ENCODE peak calls at places on chromosomes 4 and X, in four cellular contexts. K is uterus, R is progenitor cell of endocrine pancreas, S is left ventricle myocardium inferior. Y is an unnamed sample.

GRCh38 chr4:8182294-8182693 is 16.8 kb upstream of the SH3TC1 start:
- DNase-seq in R (no peak), K (no peak), S (no peak), Y (no peak)

GRCh38 chrX:39479856-39480255 is 617.9 kb downstream of the BCOR start:
- DNase-seq in R (no peak), K (no peak), S (no peak), Y (no peak)

GRCh38 chrX:144709841-144710240 is 537.5 kb upstream of the SPANXN1 start:
- DNase-seq in S (no peak), K (no peak), R (no peak), Y (no peak)

GRCh38 chr4:121696641-121697461 is at the start of gene ANXA5:
- DNase-seq in S (peak), K (peak), R (peak), Y (peak)

GRCh38 chrX:21943460-21944135 is 3.1 kb downstream of the SMS start:
- DNase-seq in K (no peak), S (no peak), R (no peak), Y (no peak)

GRCh38 chr4:81152839-81153713 is 61.9 kb downstream of the PRKG2 start:
- DNase-seq in R (no peak), S (no peak), K (no peak), Y (no peak)

GRCh38 chr4:51885371-51885770 is 42.4 kb downstream of the DCUN1D4 start:
- DNase-seq in K (no peak), S (no peak), R (no peak), Y (no peak)

GRCh38 chr4:16449381-16449780 is 223.1 kb upstream of the TAPT1 start:
- DNase-seq in K (no peak), R (no peak), S (no peak), Y (no peak)

GRCh38 chr4:127425911-127426310 is 206.8 kb upstream of the INTU start:
- DNase-seq in K (peak), R (no peak), S (no peak), Y (no peak)

GRCh38 chrX:21398424-21398823 is 24.2 kb downstream of the CNKSR2 start:
- DNase-seq in R (no peak), S (no peak), K (no peak), Y (no peak)

GRCh38 chr4:16916719-16917337 is 18.4 kb upstream of the LDB2 start:
- DNase-seq in S (peak), R (peak), K (no peak), Y (peak)

GRCh38 chr4:7103031-7103598 is 35.3 kb upstream of the GRPEL1 start:
- DNase-seq in S (peak), K (peak), R (peak), Y (peak)

GRCh38 chrX:71991164-71991563 is 80.5 kb downstream of the NHSL2 start:
- DNase-seq in R (no peak), S (no peak), K (no peak), Y (no peak)

GRCh38 chrX:40623665-40624064 is 437 bp downstream of the MPC1L start:
- DNase-seq in R (no peak), S (no peak), K (no peak), Y (no peak)

GRCh38 chr4:74805601-74806000 is 11.3 kb upstream of the BTC start:
- DNase-seq in R (no peak), S (no peak), K (no peak), Y (no peak)

GRCh38 chrX:121191779-121192178 is 144.4 kb downstream of the GLUD2 start:
- DNase-seq in K (no peak), S (no peak), R (no peak), Y (no peak)

DNA sequence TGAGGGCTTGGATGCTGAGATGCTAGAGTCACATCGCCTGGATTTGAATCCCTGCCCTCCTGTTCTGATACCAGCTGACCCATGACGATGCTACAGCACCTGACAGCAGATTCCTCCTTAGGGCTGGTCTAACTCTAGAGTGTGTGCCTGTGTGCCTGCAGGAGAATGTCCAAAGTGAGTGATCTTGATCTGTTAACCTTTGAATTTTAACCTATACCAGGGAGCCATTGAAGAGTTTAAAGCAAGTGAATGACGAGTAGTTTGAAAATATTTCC is 102.6 kb downstream of the PTTG2 start:
- DNase-seq in R (no peak), K (no peak), S (no peak), Y (no peak)
- TF ChIP-seq CTCF in R (no peak), K (no peak), S (no peak), Y (no peak)

GRCh38 chrX:46649421-46650260 is 76.1 kb downstream of the CHST7 start:
- DNase-seq in K (peak), R (no peak), S (peak), Y (no peak)

GRCh38 chrX:46648660-46649059 is 75.1 kb downstream of the CHST7 start:
- DNase-seq in R (no peak), S (no peak), K (no peak), Y (no peak)

DNA sequence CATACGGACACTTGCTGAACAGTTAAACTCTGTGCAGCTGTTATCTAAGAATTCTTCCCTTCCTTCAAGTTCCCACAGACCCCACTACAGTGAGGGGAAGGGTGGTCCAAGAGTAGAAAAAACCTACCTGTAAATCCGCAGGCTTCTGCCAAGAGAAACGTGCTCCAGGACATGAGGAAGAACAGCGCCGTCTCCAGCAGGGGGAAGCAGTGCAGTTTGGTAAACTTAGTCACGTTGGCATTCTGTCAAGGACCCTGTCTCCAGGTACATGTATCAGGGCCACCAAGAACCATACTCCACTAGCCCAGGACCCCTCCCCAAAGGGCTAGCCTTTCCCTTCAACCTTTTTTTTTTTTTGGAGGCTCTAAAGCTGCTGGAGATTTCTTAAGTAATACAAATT is 79.9 kb downstream of the CHST7 start:
- DNase-seq in R (no peak), K (no peak), S (no peak), Y (no peak)
- TF ChIP-seq CTCF in R (peak), K (no peak), S (no peak), Y (no peak)

GRCh38 chrX:147953976-147954375 is 27.2 kb upstream of the FMR1NB start:
- DNase-seq in R (no peak), S (peak), K (no peak), Y (no peak)

GRCh38 chrX:147950352-147950751 is 30.8 kb upstream of the FMR1NB start:
- DNase-seq in R (no peak), S (no peak), K (no peak), Y (no peak)

GRCh38 chrX:147945286-147945685 is 33.6 kb downstream of the FMR1 start:
- DNase-seq in R (no peak), K (no peak), S (no peak), Y (no peak)

DNA sequence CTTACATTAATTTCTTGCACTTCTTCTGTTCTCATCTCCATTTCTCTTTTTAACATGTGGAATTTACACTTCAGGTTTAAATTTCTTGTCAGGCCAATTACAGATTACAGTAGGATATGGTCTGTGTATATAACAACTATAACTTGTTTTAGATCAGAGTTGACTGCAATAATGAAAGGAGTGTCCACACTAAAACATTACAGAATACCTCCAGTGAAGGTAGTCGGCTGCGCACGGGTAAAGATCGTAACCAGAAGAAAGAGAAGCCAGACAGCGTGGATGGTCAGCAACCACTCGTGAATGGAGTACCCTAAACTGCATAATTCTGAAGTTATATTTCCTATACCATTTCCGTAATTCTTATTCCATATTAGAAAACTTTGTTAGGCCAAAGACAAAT is 32.6 kb upstream of the FMR1NB start:
- DNase-seq in K (no peak), R (no peak), S (no peak), Y (no peak)
- TF ChIP-seq CTCF in K (no peak), R (no peak), S (no peak), Y (no peak)

DNA sequence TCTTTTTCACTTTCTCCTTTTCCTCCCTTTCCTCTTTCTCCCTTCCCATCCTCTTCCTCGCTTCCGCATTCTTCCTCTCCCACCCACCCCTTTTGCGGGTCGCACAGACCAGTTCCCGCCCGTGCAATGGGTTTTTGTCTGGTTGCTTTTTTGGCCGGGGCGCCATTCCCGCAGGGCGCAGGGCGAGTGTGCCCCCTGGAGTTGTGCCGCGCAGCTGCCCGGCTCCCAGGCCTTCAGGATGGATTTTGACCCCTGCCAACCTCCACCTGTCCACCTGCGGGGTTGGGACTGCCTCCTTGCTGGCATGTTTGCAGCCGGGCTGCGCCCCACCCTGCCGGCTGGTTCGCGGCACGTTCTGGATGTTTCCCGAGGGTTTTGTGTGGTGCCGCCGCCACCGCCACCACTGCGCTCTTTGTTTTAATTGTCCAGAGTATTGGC is 578 bp upstream of the SEL1L3 start:
- DNase-seq in S (no peak), R (peak), K (no peak), Y (no peak)
- TF ChIP-seq CTCF in S (peak), R (peak), K (no peak), Y (no peak)

GRCh38 chrX:110989447-110989846 is 106.5 kb upstream of the PAK3 start:
- DNase-seq in R (no peak), S (no peak), K (no peak), Y (no peak)

GRCh38 chrX:110987292-110987691 is 108.7 kb upstream of the PAK3 start:
- DNase-seq in S (no peak), K (no peak), R (no peak), Y (no peak)

GRCh38 chrX:110989869-110990268 is 106.1 kb upstream of the PAK3 start:
- DNase-seq in K (no peak), S (no peak), R (no peak), Y (no peak)

GRCh38 chrX:110992611-110993010 is 103.4 kb upstream of the PAK3 start:
- DNase-seq in S (no peak), R (peak), K (no peak), Y (no peak)
- TF ChIP-seq CTCF in S (peak), R (peak), K (no peak), Y (peak)

DNA sequence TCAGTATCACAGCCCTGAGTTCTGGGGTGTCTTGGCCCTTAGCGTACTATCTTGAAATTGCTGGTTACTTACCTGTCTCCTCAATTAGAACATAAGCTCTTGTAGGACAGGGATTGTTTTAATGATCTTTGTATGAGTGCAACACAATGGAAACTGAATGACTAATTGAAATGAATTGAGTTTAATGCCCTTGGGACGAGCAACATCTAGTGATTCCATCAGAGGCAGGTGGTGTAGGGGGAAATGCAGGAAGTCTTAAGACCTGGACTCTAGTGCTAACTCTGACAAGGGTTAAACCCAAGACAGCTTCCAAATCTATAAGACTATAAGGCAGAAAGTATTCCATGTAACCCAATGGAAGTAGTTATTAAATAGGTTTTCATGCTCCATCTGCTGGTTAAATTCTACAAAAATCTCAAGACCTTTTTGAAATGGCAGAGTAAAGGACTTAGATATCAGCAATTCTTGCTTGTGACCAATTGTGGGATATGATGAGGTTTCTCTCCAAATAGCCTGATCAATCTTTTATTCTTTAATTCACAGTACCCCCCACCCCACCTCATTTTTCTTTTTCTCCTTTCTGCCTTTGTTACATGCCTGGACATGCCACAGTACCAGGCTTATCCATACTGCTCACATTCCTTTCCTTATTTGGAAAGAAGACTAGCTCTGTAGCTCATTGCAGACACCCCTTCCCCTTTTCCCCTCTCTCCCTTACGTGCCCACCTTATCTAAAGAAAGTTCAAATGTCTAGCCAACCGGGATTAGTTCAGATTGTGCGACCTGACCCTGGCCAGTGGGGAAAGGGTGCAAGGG is 340.8 kb downstream of the PAPSS1 start:
- DNase-seq in R (no peak), S (no peak), K (no peak), Y (no peak)
- TF ChIP-seq CTCF in R (no peak), S (no peak), K (no peak), Y (no peak)

DNA sequence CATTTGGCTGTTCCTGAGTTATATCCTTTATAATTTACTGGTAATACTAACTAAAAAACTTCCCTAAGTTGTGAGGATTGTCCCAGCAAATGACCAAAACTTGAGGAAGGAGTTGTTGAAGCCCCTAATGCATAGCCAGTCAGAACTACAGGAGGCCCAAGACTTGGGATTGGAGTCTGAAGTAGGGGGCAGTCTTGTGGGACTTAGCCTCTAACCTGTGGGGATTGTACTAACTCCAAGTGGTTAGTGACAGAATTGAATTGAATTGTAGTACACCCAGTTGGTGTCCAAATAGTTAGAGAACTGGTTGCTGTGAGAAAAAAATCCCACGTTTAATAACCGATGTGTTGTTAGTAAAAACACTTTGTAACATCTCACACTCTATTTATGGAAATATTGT is 1506.3 kb downstream of the ADGRL3 start:
- DNase-seq in S (no peak), K (no peak), R (no peak), Y (no peak)
- TF ChIP-seq CTCF in S (no peak), K (no peak), R (no peak), Y (no peak)

GRCh38 chr4:128782076-128782715 is 27.3 kb upstream of the JADE1 start:
- DNase-seq in K (peak), R (no peak), S (peak), Y (peak)
- TF ChIP-seq CTCF in K (no peak), R (no peak), S (peak), Y (peak)

GRCh38 chr4:182448281-182449151 is 205.3 kb downstream of the TENM3 start:
- DNase-seq in R (peak), S (peak), K (peak), Y (peak)
- TF ChIP-seq CTCF in R (peak), S (no peak), K (no peak), Y (no peak)

GRCh38 chrX:50448565-50448964 is 22.1 kb downstream of the DGKK start:
- DNase-seq in R (no peak), S (no peak), K (no peak), Y (no peak)
- TF ChIP-seq CTCF in R (no peak), S (no peak), K (no peak), Y (no peak)